ENCODE peak calls at places on chromosome 17, in four cellular contexts. A, L, K and Z are unnamed samples. For H3K4me1, H3K36me3 and H3K9me2, the result is how much of the 10 kb centered on the place peaks cover.

GRCh38 chr17:17161759-17162158 is 44.4 kb downstream of the PLD6 start:
- DNase-seq in A (no peak), L (no peak), K (no peak), Z (no peak)

GRCh38 chr17:35871415-35871814 is 2.7 kb upstream of the HEATR9 start:
- DNase-seq in A (no peak), L (peak), K (no peak), Z (no peak)

GRCh38 chr17:81341347-81342061 is 46.4 kb upstream of the SLC38A10 start:
- DNase-seq in A (peak), L (no peak), K (no peak), Z (no peak)

GRCh38 chr17:70905796-70906195 is 736.5 kb downstream of the KCNJ2 start:
- DNase-seq in A (peak), L (no peak), K (peak), Z (no peak)

GRCh38 chr17:64741924-64742670 is 80.0 kb upstream of the SMURF2 start:
- DNase-seq in A (peak), L (no peak), K (no peak), Z (no peak)

GRCh38 chr17:50264263-50265113 is 9.8 kb upstream of the TMEM92 start:
- DNase-seq in A (peak), L (no peak), K (no peak), Z (peak)

GRCh38 chr17:78879679-78880186 is 23.3 kb downstream of the CEP295NL start:
- DNase-seq in A (peak), L (no peak), K (no peak), Z (no peak)

GRCh38 chr17:42055003-42055402 is 4.6 kb upstream of the C17orf113 start:
- DNase-seq in A (no peak), L (no peak), K (no peak), Z (no peak)

GRCh38 chr17:45782889-45783592 is 1.1 kb upstream of the CRHR1 start:
- DNase-seq in A (peak), L (no peak), K (no peak), Z (no peak)

GRCh38 chr17:17798010-17798556 is 38.7 kb downstream of the SREBF1 start:
- DNase-seq in A (no peak), L (no peak), K (no peak), Z (no peak)

GRCh38 chr17:4514206-4514605 is 15.5 kb downstream of the SPNS2 start:
- DNase-seq in A (no peak), L (no peak), K (no peak), Z (peak)

GRCh38 chr17:42288078-42288984 is at the start of gene STAT5A:
- DNase-seq in A (peak), L (peak), K (no peak), Z (peak)

GRCh38 chr17:5508855-5509254 is 22.5 kb downstream of the MIS12 start:
- DNase-seq in A (peak), L (no peak), K (no peak), Z (no peak)

GRCh38 chr17:6327007-6327406 is 107.9 kb downstream of the AIPL1 start:
- DNase-seq in A (no peak), L (peak), K (no peak), Z (no peak)

GRCh38 chr17:55649935-55650597 is 72.6 kb downstream of the TMEM100 start:
- DNase-seq in A (no peak), L (no peak), K (no peak), Z (no peak)

GRCh38 chr17:55652825-55653224 is 69.8 kb downstream of the TMEM100 start:
- DNase-seq in A (no peak), L (no peak), K (no peak), Z (no peak)

GRCh38 chr17:55654821-55655220 is 67.8 kb downstream of the TMEM100 start:
- DNase-seq in A (no peak), L (no peak), K (no peak), Z (no peak)

GRCh38 chr17:55654015-55654414 is 68.6 kb downstream of the TMEM100 start:
- DNase-seq in A (no peak), L (no peak), K (no peak), Z (no peak)

DNA sequence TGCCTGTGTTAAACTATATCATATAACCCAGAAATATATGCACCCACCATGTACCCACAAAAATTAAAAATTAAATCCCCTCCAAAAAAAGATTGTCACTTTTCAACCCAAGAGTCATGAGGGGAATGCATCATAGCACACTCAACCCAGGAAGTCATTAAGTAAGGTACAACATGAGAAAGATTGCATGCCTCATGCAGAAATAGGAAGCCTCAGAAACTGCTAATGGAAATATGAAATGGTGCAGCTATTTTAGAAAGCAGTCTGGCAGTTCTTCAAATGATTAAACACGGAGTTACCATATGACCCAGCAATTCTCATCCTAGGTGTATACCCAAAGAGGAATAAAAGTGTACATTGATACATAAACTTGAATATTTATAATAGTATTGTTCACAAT is 70.5 kb downstream of the TMEM100 start:
- DNase-seq in A (no peak), L (no peak), K (no peak), Z (no peak)
- H3K4me1 ChIP-seq in A (under half), L (under half), K (under half), Z (under half)

GRCh38 chr17:28880572-28880945 is 17.0 kb downstream of the FLOT2 start:
- DNase-seq in A (no peak), L (no peak), K (no peak), Z (no peak)
- H3K36me3 ChIP-seq in A (under half), L (half or more), K (under half), Z (under half)

GRCh38 chr17:37576281-37576680 is 32.9 kb downstream of the SYNRG start:
- DNase-seq in A (peak), L (no peak), K (no peak), Z (no peak)
- H3K9me2 ChIP-seq in A (under half), L (under half), K (under half), Z (under half)

DNA sequence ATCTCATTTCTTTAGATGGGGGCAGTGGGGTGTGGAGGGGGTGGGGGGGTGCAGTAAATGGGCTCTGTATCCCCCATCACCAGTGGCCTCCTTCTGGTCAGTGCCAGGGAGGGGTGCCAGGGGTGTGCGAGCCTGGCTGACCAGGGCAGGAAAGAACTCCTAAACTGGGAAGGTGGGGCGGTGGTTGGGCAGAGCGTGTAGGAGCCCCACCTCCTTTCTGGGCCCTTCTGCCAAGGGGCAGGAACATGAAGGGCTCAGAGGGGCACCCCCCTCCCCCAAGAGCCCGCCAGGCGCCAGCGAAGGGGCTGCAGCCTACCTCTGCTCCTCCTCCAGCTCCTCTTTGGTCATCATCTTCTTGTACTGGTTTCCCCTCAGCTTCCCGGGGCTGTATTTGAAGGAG is 26.0 kb downstream of the MXRA7 start:
- DNase-seq in A (no peak), L (no peak), K (no peak), Z (no peak)
- H3K4me1 ChIP-seq in A (under half), L (under half), K (under half), Z (under half)

GRCh38 chr17:75824050-75824552 is 20.1 kb downstream of the UNC13D start:
- DNase-seq in A (no peak), L (no peak), K (no peak), Z (no peak)

GRCh38 chr17:75822800-75823166 is 21.4 kb downstream of the UNC13D start:
- DNase-seq in A (no peak), L (no peak), K (no peak), Z (no peak)

GRCh38 chr17:75822119-75822799 is 21.9 kb downstream of the UNC13D start:
- DNase-seq in A (no peak), L (peak), K (no peak), Z (no peak)

GRCh38 chr17:75824591-75825518 is 19.3 kb downstream of the UNC13D start:
- DNase-seq in A (no peak), L (no peak), K (no peak), Z (no peak)

GRCh38 chr17:75823257-75824041 is 20.8 kb downstream of the UNC13D start:
- DNase-seq in A (no peak), L (no peak), K (no peak), Z (no peak)
- H3K36me3 ChIP-seq in A (under half), L (half or more), K (under half), Z (under half)

GRCh38 chr17:62900096-62900495 is 65.9 kb upstream of the TANC2 start:
- DNase-seq in A (no peak), L (no peak), K (no peak), Z (no peak)

GRCh38 chr17:62901544-62901943 is 64.5 kb upstream of the TANC2 start:
- DNase-seq in A (no peak), L (no peak), K (no peak), Z (no peak)

GRCh38 chr17:62897706-62898105 is 68.3 kb upstream of the TANC2 start:
- DNase-seq in A (peak), L (no peak), K (no peak), Z (no peak)

GRCh38 chr17:62898239-62898864 is 67.7 kb upstream of the TANC2 start:
- DNase-seq in A (peak), L (no peak), K (no peak), Z (no peak)

GRCh38 chr17:62899349-62899748 is 66.7 kb upstream of the TANC2 start:
- DNase-seq in A (no peak), L (no peak), K (no peak), Z (no peak)
- H3K9me2 ChIP-seq in A (under half), L (under half), K (under half), Z (under half)

GRCh38 chr17:40538019-40538935 is 27.0 kb downstream of the CCR7 start:
- DNase-seq in A (peak), L (no peak), K (no peak), Z (no peak)
- H3K4me1 ChIP-seq in A (half or more), L (under half), K (under half), Z (under half)